ENCODE peak calls at places on chromosomes 13 and 19, in ten cellular contexts. N is effector memory CD8-positive, alpha-beta T cell; Q is HS-27A; F is pons; I is tibial artery; V is immature natural killer cell; H is KG1; G is substantia nigra; D is D341Med; T is mesothelial cell of epicardium. B is an unnamed sample.

GRCh38 chr19:54478677-54479266 is 5.7 kb upstream of the CDC42EP5 start:
- DNase-seq in T (no peak), F (peak), Q (no peak), I (no peak), D (peak), N (no peak), G (no peak), V (peak), H (peak), B (no peak)

GRCh38 chr13:53784331-53784730 is 755.7 kb downstream of the OLFM4 start:
- DNase-seq in I (no peak), H (no peak), G (no peak), F (no peak), T (no peak), D (no peak), N (no peak), V (no peak), Q (no peak), B (no peak)

GRCh38 chr13:55570371-55570770 is 1570.3 kb upstream of the PRR20A start:
- DNase-seq in Q (no peak), F (no peak), V (no peak), G (no peak), T (no peak), N (no peak), D (no peak), H (no peak), I (no peak), B (no peak)

GRCh38 chr19:2983351-2984195 is 6.2 kb downstream of the TLE6 start:
- DNase-seq in T (peak), G (no peak), H (no peak), N (no peak), Q (no peak), F (peak), D (no peak), V (no peak), I (peak), B (no peak)

GRCh38 chr19:42466521-42467436 is 24.0 kb upstream of the CXCL17 start:
- DNase-seq in I (no peak), D (no peak), N (no peak), T (no peak), H (peak), F (peak), V (no peak), Q (no peak), G (no peak), B (no peak)

GRCh38 chr13:51618626-51619025 is 34.4 kb downstream of the WDFY2 start:
- DNase-seq in H (no peak), Q (no peak), V (no peak), T (no peak), I (no peak), N (no peak), D (no peak), F (peak), G (peak), B (peak)

GRCh38 chr19:18663940-18664530 is 19.4 kb upstream of the CRTC1 start:
- DNase-seq in F (no peak), D (no peak), V (no peak), N (no peak), Q (no peak), T (no peak), G (no peak), H (no peak), I (peak), B (no peak)

GRCh38 chr19:34145741-34146202 is 26.5 kb upstream of the LSM14A start:
- DNase-seq in F (peak), I (no peak), G (peak), T (no peak), N (peak), V (peak), D (peak), H (peak), Q (peak), B (peak)

GRCh38 chr19:50325310-50326100 is 3.7 kb downstream of the KCNC3 start:
- DNase-seq in N (peak), F (peak), T (peak), G (peak), Q (no peak), H (no peak), V (peak), D (peak), I (no peak), B (peak)

GRCh38 chr19:10683582-10683981 is 17.7 kb upstream of the QTRT1 start:
- DNase-seq in V (no peak), T (no peak), N (no peak), G (no peak), F (no peak), H (no peak), D (peak), Q (no peak), I (no peak), B (no peak)

GRCh38 chr19:53865918-53866696 is 1.6 kb upstream of the MYADM start:
- DNase-seq in H (no peak), T (no peak), G (peak), Q (no peak), F (peak), N (peak), I (peak), D (no peak), V (peak), B (peak)

GRCh38 chr13:98312606-98313005 is 135.5 kb upstream of the RNF113B start:
- DNase-seq in H (no peak), G (no peak), I (no peak), Q (no peak), V (no peak), T (no peak), D (no peak), F (no peak), N (no peak), B (no peak)

GRCh38 chr13:20161275-20161950 is 561 bp upstream of the GJA3 start:
- DNase-seq in N (peak), G (no peak), T (no peak), F (no peak), V (peak), Q (no peak), D (no peak), H (no peak), I (no peak), B (no peak)

GRCh38 chr19:16894080-16894479 is 5.3 kb downstream of the F2RL3 start:
- DNase-seq in D (no peak), F (no peak), G (no peak), I (no peak), N (no peak), Q (no peak), H (no peak), T (no peak), V (no peak), B (no peak)

GRCh38 chr13:24264976-24265375 is 44.4 kb upstream of the C1QTNF9 start:
- DNase-seq in T (no peak), N (peak), F (no peak), H (no peak), V (peak), D (no peak), G (no peak), Q (no peak), I (no peak), B (no peak)

GRCh38 chr13:66657165-66657895 is 572.8 kb downstream of the PCDH9 start:
- DNase-seq in H (no peak), F (peak), Q (peak), I (no peak), V (no peak), N (no peak), D (peak), T (no peak), G (peak), B (peak)

GRCh38 chr13:31930490-31930889 is 101.1 kb upstream of the FRY start:
- DNase-seq in T (no peak), D (no peak), N (no peak), I (no peak), G (no peak), H (no peak), Q (no peak), V (no peak), F (no peak), B (no peak)

GRCh38 chr13:106133025-106133424 is 402.4 kb downstream of the EFNB2 start:
- DNase-seq in D (no peak), G (no peak), Q (no peak), H (no peak), F (no peak), N (no peak), T (no peak), I (no peak), V (no peak), B (no peak)

GRCh38 chr13:111153977-111154332 is 38.8 kb downstream of the ARHGEF7 start:
- DNase-seq in V (no peak), I (peak), N (peak), D (no peak), Q (peak), G (peak), H (peak), F (peak), T (no peak), B (peak)

GRCh38 chr19:49502866-49503581 is 6.8 kb downstream of the RPS11 start:
- DNase-seq in I (no peak), H (peak), T (no peak), F (no peak), D (peak), G (no peak), Q (no peak), V (no peak), N (no peak), B (no peak)

GRCh38 chr13:113196970-113197737 is 11.3 kb downstream of the PCID2 start:
- DNase-seq in Q (no peak), T (no peak), G (no peak), F (no peak), D (no peak), V (no peak), N (no peak), H (no peak), I (no peak), B (no peak)

GRCh38 chr13:80251403-80251802 is 89.5 kb downstream of the SPRY2 start:
- DNase-seq in F (peak), V (no peak), H (no peak), G (no peak), N (no peak), D (no peak), T (no peak), Q (peak), I (no peak), B (no peak)

GRCh38 chr13:74771964-74772363 is 637.8 kb upstream of the KLF12 start:
- DNase-seq in F (no peak), T (no peak), H (no peak), I (no peak), Q (peak), D (no peak), V (no peak), G (no peak), N (no peak), B (no peak)

GRCh38 chr13:24493356-24493755 is 19.2 kb downstream of the PARP4 start:
- DNase-seq in G (no peak), I (no peak), H (no peak), D (no peak), V (no peak), F (no peak), Q (no peak), N (no peak), T (no peak), B (no peak)

GRCh38 chr13:98921786-98922185 is 56.1 kb downstream of the DOCK9 start:
- DNase-seq in I (no peak), V (no peak), D (no peak), Q (no peak), H (no peak), F (peak), T (no peak), N (no peak), G (peak), B (peak)

GRCh38 chr19:34936184-34936583 is 9.5 kb downstream of the ZNF30 start:
- DNase-seq in H (no peak), T (no peak), V (no peak), F (no peak), N (no peak), Q (no peak), I (no peak), G (no peak), D (no peak), B (no peak)

GRCh38 chr19:48660854-48661731 is 11.7 kb downstream of the NTN5 start:
- DNase-seq in F (peak), V (peak), Q (no peak), I (peak), G (peak), N (peak), H (peak), T (no peak), D (peak), B (peak)

GRCh38 chr13:39394811-39395685 is 207.9 kb downstream of the LHFPL6 start:
- DNase-seq in V (no peak), G (no peak), F (no peak), N (no peak), I (no peak), Q (no peak), T (no peak), D (no peak), H (no peak), B (no peak)

GRCh38 chr13:101417043-101417406 is 717 bp upstream of the NALCN start:
- DNase-seq in D (peak), I (no peak), T (no peak), G (no peak), F (peak), H (no peak), V (no peak), Q (no peak), N (no peak), B (no peak)

GRCh38 chr19:8665468-8666213 is 33.0 kb downstream of the ACTL9 start:
- DNase-seq in Q (no peak), I (no peak), G (no peak), N (no peak), T (no peak), F (no peak), V (no peak), D (no peak), H (no peak), B (no peak)

GRCh38 chr13:44810067-44810840 is 179.0 kb downstream of the NUFIP1 start:
- DNase-seq in Q (no peak), I (no peak), V (no peak), G (no peak), N (no peak), D (no peak), F (peak), H (no peak), T (no peak), B (no peak)

GRCh38 chr19:55118401-55118991 is 1.1 kb upstream of the PPP1R12C start:
- DNase-seq in V (no peak), I (no peak), Q (no peak), D (no peak), T (no peak), N (no peak), H (no peak), F (peak), G (peak), B (peak)

GRCh38 chr13:48448963-48449614 is 36.2 kb upstream of the LPAR6 start:
- DNase-seq in H (peak), N (no peak), G (no peak), V (no peak), F (peak), T (no peak), I (no peak), Q (no peak), D (no peak), B (no peak)

GRCh38 chr13:39410089-39410901 is 192.7 kb downstream of the LHFPL6 start:
- DNase-seq in I (no peak), T (no peak), N (no peak), H (no peak), G (no peak), Q (no peak), D (no peak), F (no peak), V (no peak), B (no peak)

GRCh38 chr13:22027561-22027960 is 356.7 kb downstream of the FGF9 start:
- DNase-seq in D (no peak), V (no peak), Q (no peak), I (no peak), G (no peak), F (no peak), H (no peak), N (no peak), T (no peak), B (no peak)

GRCh38 chr19:43525836-43526771 is 897 bp downstream of the ETHE1 start:
- DNase-seq in F (no peak), Q (no peak), H (no peak), I (peak), N (no peak), T (no peak), V (peak), G (no peak), D (peak), B (no peak)